ENCODE peak calls at places on chromosomes 13 and 19, in six cellular contexts. F is WTC11, H is K562, T is HepG2, V is GM23338, N is GM12878. A is an unnamed sample.

GRCh38 chr13:81596224-81596753 is 1255.4 kb upstream of the SPRY2 start:
- DNase-seq in N (no peak), T (no peak), V (no peak), F (no peak), H (no peak), A (no peak)

GRCh38 chr13:113448885-113449692 is 4.2 kb downstream of the ADPRHL1 start:
- DNase-seq in T (peak; percentile 91), N (peak; percentile 4), H (peak; percentile 93), V (no peak), F (no peak), A (no peak)

GRCh38 chr19:53908106-53908932 is 759 bp upstream of the CACNG7 start:
- DNase-seq in T (no peak), H (peak; percentile 75), N (no peak), F (peak; percentile 94), V (peak; percentile 95), A (no peak)

GRCh38 chr13:20128459-20128927 is 32.4 kb downstream of the GJA3 start:
- DNase-seq in V (no peak), F (peak; percentile 41), N (no peak), H (no peak), T (peak; percentile 15), A (no peak)

GRCh38 chr19:49666120-49666444 is 349 bp downstream of the BCL2L12 start:
- DNase-seq in H (no peak), N (no peak), T (no peak), F (peak; percentile 60), V (peak; percentile 88), A (no peak)

GRCh38 chr13:102863590-102863989 is 17.8 kb downstream of the ERCC5 start:
- DNase-seq in F (no peak), T (no peak), N (no peak), H (no peak), V (no peak), A (no peak)

GRCh38 chr13:112976526-112976925 is 7.5 kb downstream of the MCF2L start:
- DNase-seq in H (no peak), T (no peak), F (no peak), V (no peak), N (no peak), A (no peak)

GRCh38 chr19:10086904-10087256 is 763 bp downstream of the SHFL start:
- DNase-seq in F (no peak), T (no peak), H (peak; percentile 62), V (no peak), N (no peak), A (no peak)

GRCh38 chr13:60326273-60326672 is 70.7 kb upstream of the TDRD3 start:
- DNase-seq in H (peak; percentile 3), V (peak; percentile 55), F (no peak), T (peak; percentile 0), N (no peak), A (no peak)

GRCh38 chr13:22336460-22336859 is 665.6 kb downstream of the FGF9 start:
- DNase-seq in V (no peak), N (no peak), T (no peak), F (no peak), H (no peak), A (no peak)

GRCh38 chr13:113083402-113084061 is 22.1 kb upstream of the F7 start:
- DNase-seq in H (peak; percentile 26), N (no peak), F (no peak), T (no peak), V (no peak), A (no peak)

GRCh38 chr19:10230155-10230903 is 802 bp downstream of the S1PR2 start:
- DNase-seq in V (peak; percentile 87), N (no peak), F (peak; percentile 69), T (no peak), H (no peak), A (peak; percentile 83)

GRCh38 chr13:65746522-65746921 is 1483.6 kb downstream of the PCDH9 start:
- DNase-seq in H (no peak), F (no peak), V (no peak), N (no peak), T (no peak), A (no peak)

GRCh38 chr19:34985249-34986022 is 14.7 kb upstream of the GRAMD1A start:
- DNase-seq in T (no peak), H (no peak), F (peak; percentile 46), N (no peak), V (peak; percentile 74), A (peak; percentile 60)

GRCh38 chr13:64928704-64929499 is 2301.2 kb downstream of the PCDH9 start:
- DNase-seq in F (no peak), V (no peak), H (no peak), N (no peak), T (no peak), A (no peak)

GRCh38 chr13:101382701-101383100 is 33.6 kb downstream of the NALCN start:
- DNase-seq in V (no peak), H (no peak), T (no peak), N (no peak), F (no peak), A (no peak)

GRCh38 chr19:12786149-12786870 is 5.0 kb upstream of the JUNB start:
- DNase-seq in F (no peak), T (no peak), V (no peak), N (no peak), H (no peak), A (no peak)

DNA sequence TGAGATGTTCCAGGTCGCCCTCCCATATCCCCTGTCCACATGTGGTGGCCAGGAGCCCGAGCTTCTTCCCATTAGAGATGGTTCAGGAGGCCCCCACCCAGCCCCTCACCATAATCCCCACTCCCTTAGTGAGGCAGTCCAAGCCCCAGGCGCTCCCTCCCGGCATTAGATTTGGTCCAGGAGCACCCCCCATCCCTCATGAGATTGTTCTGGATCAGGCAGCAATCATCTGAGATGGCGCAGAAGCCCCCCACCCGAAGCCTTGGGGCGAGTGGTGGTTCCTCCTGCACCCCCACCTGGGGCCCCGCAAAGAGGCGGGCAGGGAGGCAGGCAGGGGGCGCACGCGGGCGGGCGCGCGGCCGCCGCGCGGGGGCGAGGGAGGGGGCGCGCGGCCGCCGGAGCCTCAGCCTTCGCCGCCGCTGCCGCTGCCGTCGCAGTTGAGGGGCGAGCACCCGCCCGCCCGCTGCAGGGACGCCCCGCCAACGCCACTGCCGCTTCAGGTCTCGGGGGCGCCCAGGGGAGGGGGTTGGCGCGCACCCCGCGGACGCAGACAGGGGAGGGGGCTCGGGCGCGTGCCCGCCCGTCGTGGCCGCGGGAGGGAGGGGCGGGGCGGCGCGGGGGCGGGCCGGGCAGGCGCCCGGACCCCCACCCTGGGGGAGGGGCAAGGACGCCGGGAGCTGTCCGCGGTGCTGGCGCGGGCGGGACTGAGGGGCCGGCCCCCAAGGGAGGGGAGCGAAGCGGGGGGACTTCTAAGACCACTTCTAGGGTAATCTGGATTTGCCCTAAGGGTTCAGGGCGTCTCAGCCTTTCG is 46.4 kb upstream of the SHKBP1 start:
- DNase-seq in H (peak; percentile 73), V (peak; percentile 83), N (no peak), T (no peak), F (peak; percentile 81), A (peak; percentile 92)
- TF ChIP-seq CREB1 in H (no peak), V (no peak), N (no peak), T (no peak), F (no peak), A (no peak)

DNA sequence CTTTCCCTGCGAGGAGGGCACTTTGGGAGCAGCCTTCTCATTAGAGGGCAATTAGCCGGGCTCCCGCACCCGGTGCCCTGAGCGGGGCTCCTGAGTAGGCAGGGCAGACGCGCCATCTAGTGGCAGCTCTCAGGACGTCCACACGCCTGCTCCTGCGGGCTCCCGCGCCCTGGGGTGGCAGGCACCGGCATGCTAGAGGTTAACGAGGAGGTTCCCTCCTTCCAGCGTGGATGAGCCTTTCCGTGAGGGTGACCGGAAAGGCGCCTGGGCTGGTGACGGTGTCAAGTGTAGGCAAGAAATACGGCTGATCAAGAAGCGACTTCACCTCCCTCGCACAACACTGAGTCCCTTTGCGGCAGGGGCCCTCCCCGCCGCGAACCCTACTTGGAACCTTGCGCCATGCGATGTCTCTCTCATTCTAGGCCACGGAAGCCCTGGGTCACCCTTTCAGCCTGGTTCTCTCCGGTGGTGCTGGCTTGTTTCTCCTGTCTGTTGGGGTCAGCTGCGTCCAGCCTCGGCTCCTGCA is 67.7 kb downstream of the ALOX5AP start:
- DNase-seq in V (peak; percentile 88), F (peak; percentile 88), T (peak; percentile 39), H (peak; percentile 74), N (peak; percentile 32), A (peak; percentile 56)
- TF ChIP-seq CREB1 in V (no peak), F (no peak), T (no peak), H (no peak), N (no peak), A (peak; percentile 42)

GRCh38 chr13:41053384-41053826 is 7.9 kb upstream of the WBP4 start:
- DNase-seq in T (no peak), N (peak; percentile 79), V (no peak), H (peak; percentile 14), F (no peak), A (no peak)

GRCh38 chr13:41052441-41052840 is 8.9 kb upstream of the WBP4 start:
- DNase-seq in N (no peak), H (peak; percentile 24), F (no peak), V (no peak), T (no peak), A (no peak)

GRCh38 chr13:41054212-41054877 is 7.0 kb upstream of the WBP4 start:
- DNase-seq in F (no peak), N (peak; percentile 37), H (peak; percentile 68), T (peak; percentile 53), V (peak; percentile 63), A (no peak)

GRCh38 chr13:41050041-41050440 is 11.3 kb upstream of the WBP4 start:
- DNase-seq in V (no peak), T (no peak), F (no peak), H (no peak), N (no peak), A (no peak)

DNA sequence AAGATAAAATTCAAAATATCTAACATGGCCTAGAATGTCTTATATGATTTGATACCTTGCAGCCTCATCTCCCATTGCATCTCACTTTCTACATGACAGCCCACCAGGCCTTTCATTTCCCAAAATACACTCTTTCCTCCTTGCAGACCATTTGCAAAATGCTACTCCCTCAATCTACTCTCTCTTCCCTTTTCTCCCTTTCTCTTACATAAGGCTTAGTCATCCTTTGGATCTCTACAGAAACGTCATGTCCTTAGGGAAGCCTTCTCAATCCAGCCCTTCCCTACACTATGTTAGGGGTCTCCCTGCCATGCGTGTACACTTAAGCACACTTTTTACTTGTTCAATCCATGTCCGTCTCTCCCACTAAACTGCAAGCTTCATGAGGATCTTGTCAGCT is 11.8 kb upstream of the WBP4 start:
- DNase-seq in T (no peak), N (no peak), H (no peak), V (no peak), F (no peak), A (no peak)
- TF ChIP-seq CREB1 in T (no peak), N (no peak), H (no peak), V (no peak), F (no peak), A (no peak)

DNA sequence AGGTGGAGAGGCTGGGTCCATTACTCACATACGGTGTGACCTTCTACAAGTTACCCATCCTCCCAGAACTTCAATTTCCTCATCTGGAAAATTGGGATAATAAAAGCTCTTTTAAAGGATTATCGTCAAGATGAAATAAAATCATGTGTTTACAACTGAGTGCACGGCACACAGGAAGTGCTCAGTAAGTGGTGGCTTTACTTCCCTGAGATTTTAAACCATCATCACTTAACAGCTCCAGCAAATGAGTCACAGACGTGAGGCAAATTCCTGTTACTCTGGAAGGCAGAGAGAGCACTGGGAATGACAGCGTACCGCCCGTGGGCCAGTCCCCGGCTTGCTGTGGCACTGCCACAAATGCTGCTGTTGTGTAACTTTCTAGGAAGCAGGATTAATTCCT is 64.1 kb downstream of the MRPL57 start:
- DNase-seq in N (no peak), H (no peak), F (no peak), T (no peak), V (no peak), A (no peak)
- TF ChIP-seq CREB1 in N (no peak), H (no peak), F (no peak), T (no peak), V (no peak), A (no peak)